ENCODE peak calls at places on chromosomes 2 and 18, in five cellular contexts. Z is GM12878, S is HCT116, R is K562, O is H1. V is an unnamed sample.

GRCh38 chr2:177817300-177817699 is 255.3 kb downstream of the PDE11A start:
- DNase-seq in R (no peak), S (no peak), O (no peak), Z (no peak), V (no peak)

GRCh38 chr2:13284688-13285087 is 568.0 kb downstream of the TRIB2 start:
- DNase-seq in R (no peak), S (no peak), O (no peak), Z (no peak), V (no peak)

GRCh38 chr2:88252646-88253045 is 82.5 kb downstream of the THNSL2 start:
- DNase-seq in R (no peak), Z (no peak), S (no peak), O (no peak), V (no peak)

GRCh38 chr2:39024833-39025232 is 96.0 kb downstream of the SOS1 start:
- DNase-seq in S (peak; percentile 6), Z (no peak), R (no peak), O (no peak), V (no peak)

GRCh38 chr2:189709761-189710160 is 35.3 kb downstream of the ANKAR start:
- DNase-seq in Z (no peak), O (no peak), S (no peak), R (no peak), V (no peak)

GRCh38 chr2:105775809-105776559 is 31.3 kb downstream of the NCK2 start:
- DNase-seq in S (no peak), R (no peak), Z (no peak), O (no peak), V (no peak)

GRCh38 chr18:29226201-29226600 is 1049.3 kb upstream of the CDH2 start:
- DNase-seq in Z (no peak), R (no peak), S (no peak), O (no peak), V (no peak)

GRCh38 chr2:61762292-61762691 is 91.6 kb downstream of the FAM161A start:
- DNase-seq in R (no peak), S (no peak), Z (peak; percentile 35), O (no peak), V (no peak)

GRCh38 chr2:106057206-106057605 is 136.9 kb downstream of the UXS1 start:
- DNase-seq in R (no peak), S (no peak), O (no peak), Z (no peak), V (peak; percentile 42)

GRCh38 chr18:43692291-43692690 is 415.0 kb upstream of the SYT4 start:
- DNase-seq in O (no peak), S (no peak), R (no peak), Z (no peak), V (no peak)

GRCh38 chr2:104521247-104521646 is 332.7 kb upstream of the POU3F3 start:
- DNase-seq in O (peak; percentile 38), R (no peak), Z (no peak), S (no peak), V (peak; percentile 15)

GRCh38 chr2:116874021-116874420 is 940.5 kb upstream of the DDX18 start:
- DNase-seq in R (no peak), O (no peak), Z (no peak), S (no peak), V (no peak)

GRCh38 chr2:67600946-67601345 is 203.8 kb downstream of the ETAA1 start:
- DNase-seq in R (no peak), O (no peak), Z (no peak), S (no peak), V (no peak)

GRCh38 chr2:37858197-37858711 is 66.8 kb upstream of the RMDN2 start:
- DNase-seq in R (no peak), Z (no peak), O (no peak), S (no peak), V (no peak)

GRCh38 chr18:11147371-11147860 is 2.0 kb downstream of the PIEZO2 start:
- DNase-seq in O (no peak), R (no peak), Z (no peak), S (no peak), V (no peak)

GRCh38 chr2:100036793-100037192 is 105.6 kb downstream of the AFF3 start:
- DNase-seq in R (no peak), S (no peak), Z (no peak), O (no peak), V (no peak)

GRCh38 chr2:240595381-240596079 is 9.0 kb downstream of the CAPN10 start:
- DNase-seq in Z (no peak), S (no peak), O (peak; percentile 17), R (peak; percentile 55), V (peak; percentile 64)

GRCh38 chr2:75800456-75800855 is 89.7 kb upstream of the GCFC2 start:
- DNase-seq in Z (peak; percentile 65), S (no peak), R (no peak), O (no peak), V (no peak)

GRCh38 chr18:59400407-59400806 is 41.3 kb upstream of the LMAN1 start:
- DNase-seq in O (no peak), R (no peak), S (no peak), Z (no peak), V (no peak)

GRCh38 chr2:143489135-143489534 is 359.9 kb downstream of the ARHGAP15 start:
- DNase-seq in O (no peak), R (no peak), Z (no peak), S (no peak), V (no peak)

GRCh38 chr2:74597456-74597855 is 42.9 kb downstream of the DOK1 start:
- DNase-seq in S (no peak), Z (no peak), O (no peak), R (no peak), V (no peak)

GRCh38 chr18:75189696-75190095 is 19.2 kb downstream of the PTGR3 start:
- DNase-seq in Z (no peak), R (no peak), S (no peak), O (no peak), V (no peak)

GRCh38 chr2:208249241-208249640 is 5.6 kb downstream of the IDH1 start:
- DNase-seq in S (no peak), R (no peak), O (no peak), Z (no peak), V (no peak)

GRCh38 chr2:156333951-156334495 is 1.5 kb upstream of the NR4A2 start:
- DNase-seq in S (no peak), O (no peak), Z (no peak), R (peak; percentile 75), V (peak; percentile 15)

GRCh38 chr2:241901500-241902351 is 32.2 kb downstream of the RTP5 start:
- DNase-seq in O (peak; percentile 25), S (no peak), Z (no peak), R (no peak), V (no peak)

GRCh38 chr2:83196225-83196624 is 1262.9 kb downstream of the SUCLG1 start:
- DNase-seq in O (no peak), S (peak; percentile 1), Z (no peak), R (no peak), V (peak; percentile 12)

GRCh38 chr2:160292225-160292624 is 92.2 kb upstream of the ITGB6 start:
- DNase-seq in S (no peak), O (no peak), R (no peak), Z (no peak), V (peak; percentile 15)

GRCh38 chr2:218370410-218371063 is 11.5 kb upstream of the SLC11A1 start:
- DNase-seq in Z (no peak), O (no peak), S (no peak), R (no peak), V (peak; percentile 57)

GRCh38 chr2:71702971-71703898 is 249.9 kb downstream of the DYSF start:
- DNase-seq in Z (no peak), S (no peak), O (no peak), R (no peak), V (no peak)

GRCh38 chr18:48108136-48108535 is 177.7 kb upstream of the SMAD2 start:
- DNase-seq in O (no peak), R (no peak), Z (no peak), S (no peak), V (no peak)

GRCh38 chr2:170996316-170996715 is 67.3 kb downstream of the GORASP2 start:
- DNase-seq in Z (no peak), R (no peak), S (no peak), O (no peak), V (no peak)

GRCh38 chr2:164542584-164543021 is 78.7 kb downstream of the GRB14 start:
- DNase-seq in R (no peak), Z (no peak), O (no peak), S (no peak), V (peak; percentile 24)

GRCh38 chr2:164535280-164536025 is 85.8 kb downstream of the GRB14 start:
- DNase-seq in Z (no peak), S (no peak), O (no peak), R (no peak), V (peak; percentile 5)

GRCh38 chr2:164538250-164538866 is 82.9 kb downstream of the GRB14 start:
- DNase-seq in O (no peak), S (peak; percentile 7), R (peak; percentile 11), Z (no peak), V (peak; percentile 65)
- TF ChIP-seq SP1 in O (no peak), S (no peak), R (no peak), Z (no peak), V (no peak)

GRCh38 chr2:222434204-222434603 is 9.9 kb downstream of the SGPP2 start:
- DNase-seq in O (no peak), S (no peak), R (no peak), Z (no peak), V (no peak)

GRCh38 chr2:222431859-222432258 is 7.5 kb downstream of the SGPP2 start:
- DNase-seq in S (no peak), R (no peak), Z (no peak), O (no peak), V (no peak)

GRCh38 chr2:222433381-222434173 is 9.2 kb downstream of the SGPP2 start:
- DNase-seq in R (no peak), S (no peak), Z (no peak), O (peak; percentile 64), V (no peak)

GRCh38 chr2:222439692-222440091 is 15.3 kb downstream of the SGPP2 start:
- DNase-seq in Z (no peak), S (no peak), R (no peak), O (no peak), V (no peak)

DNA sequence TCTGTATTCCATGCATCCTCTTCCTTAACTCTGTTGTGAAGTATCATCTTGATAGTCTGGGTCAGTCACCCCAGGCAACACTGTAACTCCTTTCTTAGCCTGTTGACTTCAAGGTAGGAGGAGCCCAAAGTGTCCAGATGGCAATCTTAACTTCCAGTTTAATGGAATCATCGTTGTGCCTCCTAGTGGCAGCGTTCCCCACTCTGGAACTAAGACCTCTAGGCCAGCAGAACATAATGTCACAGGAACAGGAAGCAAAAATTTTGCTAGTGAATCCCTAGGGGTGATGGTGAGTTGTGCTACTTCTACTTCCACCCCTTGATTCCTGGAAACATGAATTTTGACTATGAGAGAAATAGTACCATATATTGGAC is 11.7 kb downstream of the SGPP2 start:
- DNase-seq in O (no peak), R (no peak), Z (no peak), S (no peak), V (no peak)
- TF ChIP-seq YY1 in O (no peak), R (no peak), Z (no peak), S (no peak), V (no peak)

DNA sequence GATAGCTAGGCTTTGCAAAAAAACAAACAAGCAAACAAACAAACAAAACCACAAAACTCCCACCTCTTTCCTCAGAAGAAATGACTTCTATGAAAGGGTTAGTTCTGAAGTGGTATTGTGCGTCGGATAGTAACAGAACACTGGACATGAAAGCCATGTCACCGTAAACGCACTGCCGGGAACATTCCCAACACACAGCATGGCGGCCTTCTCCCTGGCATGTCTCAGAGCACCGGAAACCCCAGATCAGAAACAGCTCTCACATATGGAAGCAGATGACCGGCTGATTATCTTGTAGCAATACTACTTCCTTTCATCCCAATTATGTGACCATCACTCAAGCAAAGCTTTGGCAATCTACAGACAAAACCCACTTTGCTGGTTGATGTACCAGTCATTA is 197.8 kb upstream of the PXDN start:
- DNase-seq in Z (no peak), O (no peak), S (no peak), R (no peak), V (no peak)
- TF ChIP-seq SP1 in Z (no peak), O (no peak), S (no peak), R (no peak), V (no peak)

GRCh38 chr18:23958036-23958435 is 56.5 kb upstream of the TTC39C start:
- DNase-seq in O (no peak), S (no peak), Z (no peak), R (no peak), V (no peak)
- TF ChIP-seq YY1 in O (no peak), S (no peak), Z (no peak), R (no peak), V (no peak)

V was measured in HepG2.